ENCODE peak calls at places on chromosome 19, in five cellular contexts. One of them, this sample, is unnamed. For H3K4me1, the result is how much of the 10 kb centered on the place peaks cover.

GRCh38 chr19:12513531-12514061 is 29.0 kb upstream of the ZNF709 start:
- DNase-seq in K562: no peak
- DNase-seq in H1: no peak
- DNase-seq in HepG2: no peak
- DNase-seq in A549: no peak
- DNase-seq in this sample: no peak

GRCh38 chr19:17095141-17095919 is 19.8 kb downstream of the MYO9B start:
- DNase-seq in HepG2: no peak
- DNase-seq in K562: no peak
- DNase-seq in A549: no peak
- DNase-seq in H1: no peak
- DNase-seq in this sample: peak

GRCh38 chr19:2359992-2360875 is at the start of gene TMPRSS9:
- DNase-seq in A549: no peak
- DNase-seq in H1: no peak
- DNase-seq in HepG2: no peak
- DNase-seq in K562: no peak
- DNase-seq in this sample: no peak

GRCh38 chr19:17341845-17342244 is 4.5 kb downstream of the GTPBP3 start:
- DNase-seq in A549: no peak
- DNase-seq in K562: no peak
- DNase-seq in HepG2: no peak
- DNase-seq in H1: no peak
- DNase-seq in this sample: no peak

GRCh38 chr19:2528543-2529173 is 52.7 kb downstream of the GADD45B start:
- DNase-seq in HepG2: no peak
- DNase-seq in A549: no peak
- DNase-seq in H1: no peak
- DNase-seq in K562: no peak
- DNase-seq in this sample: no peak

GRCh38 chr19:1001538-1002166 is 1.4 kb downstream of the GRIN3B start:
- DNase-seq in HepG2: no peak
- DNase-seq in H1: peak
- DNase-seq in K562: peak
- DNase-seq in A549: peak
- DNase-seq in this sample: no peak

GRCh38 chr19:17475541-17476115 is 5.3 kb downstream of the SLC27A1 start:
- DNase-seq in A549: no peak
- DNase-seq in HepG2: peak
- DNase-seq in K562: no peak
- DNase-seq in H1: no peak
- DNase-seq in this sample: peak

GRCh38 chr19:12995596-12996541 is 594 bp downstream of the NFIX start:
- DNase-seq in HepG2: no peak
- DNase-seq in A549: no peak
- DNase-seq in K562: peak
- DNase-seq in H1: no peak
- DNase-seq in this sample: peak

GRCh38 chr19:33373701-33374405 is at the start of gene CEBPG:
- DNase-seq in A549: no peak
- DNase-seq in K562: peak
- DNase-seq in HepG2: no peak
- DNase-seq in H1: peak
- DNase-seq in this sample: peak

GRCh38 chr19:34733266-34733825 is 697 bp upstream of the ZNF181 start:
- DNase-seq in A549: no peak
- DNase-seq in HepG2: peak
- DNase-seq in K562: peak
- DNase-seq in H1: no peak
- DNase-seq in this sample: no peak

DNA sequence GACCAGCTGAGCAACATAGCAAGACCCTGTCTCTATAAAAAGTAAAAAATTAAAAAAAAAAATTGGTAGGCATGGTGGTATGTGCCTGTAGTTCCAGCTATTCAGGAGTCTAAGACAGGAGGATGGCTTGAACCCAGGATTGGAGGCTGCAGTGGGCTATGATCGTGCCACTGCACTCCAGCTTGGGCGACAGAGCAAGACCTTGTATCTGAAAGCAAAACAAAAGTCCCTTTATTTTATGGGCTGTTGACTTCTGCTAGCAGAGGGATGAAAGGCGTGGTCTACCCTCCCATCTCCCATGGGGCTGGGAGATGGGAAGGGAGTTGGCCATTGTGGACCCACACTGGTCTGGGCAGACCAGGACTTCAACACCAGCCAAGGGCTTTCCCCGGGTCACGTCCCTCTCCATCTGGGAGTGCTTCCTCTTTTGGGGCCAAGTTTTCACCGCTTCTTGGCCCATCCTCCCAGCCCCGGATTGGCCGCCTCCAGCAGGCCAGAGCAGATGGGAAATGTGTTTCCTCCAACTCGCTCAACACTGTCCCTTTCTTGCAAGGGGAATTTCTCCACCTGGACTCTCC is 2.2 kb upstream of the TNFSF9 start:
- DNase-seq in A549: peak
- DNase-seq in H1: no peak
- DNase-seq in K562: peak
- DNase-seq in HepG2: peak
- DNase-seq in this sample: no peak
- TF ChIP-seq MAFK in A549: no peak
- TF ChIP-seq MAFK in H1: no peak
- TF ChIP-seq MAFK in K562: no peak
- TF ChIP-seq MAFK in HepG2: no peak
- TF ChIP-seq MAFK in this sample: no peak

GRCh38 chr19:8337728-8338127 is 5.3 kb downstream of the KANK3 start:
- DNase-seq in A549: no peak
- DNase-seq in H1: no peak
- DNase-seq in K562: no peak
- DNase-seq in HepG2: no peak
- DNase-seq in this sample: no peak
- H3K4me1 ChIP-seq in A549: under half
- H3K4me1 ChIP-seq in H1: under half
- H3K4me1 ChIP-seq in K562: under half
- H3K4me1 ChIP-seq in HepG2: half or more
- H3K4me1 ChIP-seq in this sample: under half

GRCh38 chr19:40578442-40578908 is 1.8 kb downstream of the SHKBP1 start:
- DNase-seq in HepG2: no peak
- DNase-seq in A549: peak
- DNase-seq in H1: peak
- DNase-seq in K562: peak
- DNase-seq in this sample: peak
- TF ChIP-seq MAFK in HepG2: no peak
- TF ChIP-seq MAFK in A549: no peak
- TF ChIP-seq MAFK in H1: no peak
- TF ChIP-seq MAFK in K562: no peak
- TF ChIP-seq MAFK in this sample: no peak

GRCh38 chr19:11323601-11324078 is 15.8 kb downstream of the RAB3D start:
- DNase-seq in HepG2: no peak
- DNase-seq in A549: no peak
- DNase-seq in H1: no peak
- DNase-seq in K562: no peak
- DNase-seq in this sample: no peak

GRCh38 chr19:11324748-11325389 is 14.6 kb downstream of the RAB3D start:
- DNase-seq in H1: no peak
- DNase-seq in HepG2: no peak
- DNase-seq in A549: no peak
- DNase-seq in K562: no peak
- DNase-seq in this sample: no peak

GRCh38 chr19:11321206-11322126 is 18.0 kb downstream of the RAB3D start:
- DNase-seq in H1: no peak
- DNase-seq in HepG2: no peak
- DNase-seq in A549: no peak
- DNase-seq in K562: no peak
- DNase-seq in this sample: no peak

GRCh38 chr19:11324079-11324661 is 15.3 kb downstream of the RAB3D start:
- DNase-seq in A549: peak
- DNase-seq in K562: peak
- DNase-seq in H1: no peak
- DNase-seq in HepG2: peak
- DNase-seq in this sample: peak

DNA sequence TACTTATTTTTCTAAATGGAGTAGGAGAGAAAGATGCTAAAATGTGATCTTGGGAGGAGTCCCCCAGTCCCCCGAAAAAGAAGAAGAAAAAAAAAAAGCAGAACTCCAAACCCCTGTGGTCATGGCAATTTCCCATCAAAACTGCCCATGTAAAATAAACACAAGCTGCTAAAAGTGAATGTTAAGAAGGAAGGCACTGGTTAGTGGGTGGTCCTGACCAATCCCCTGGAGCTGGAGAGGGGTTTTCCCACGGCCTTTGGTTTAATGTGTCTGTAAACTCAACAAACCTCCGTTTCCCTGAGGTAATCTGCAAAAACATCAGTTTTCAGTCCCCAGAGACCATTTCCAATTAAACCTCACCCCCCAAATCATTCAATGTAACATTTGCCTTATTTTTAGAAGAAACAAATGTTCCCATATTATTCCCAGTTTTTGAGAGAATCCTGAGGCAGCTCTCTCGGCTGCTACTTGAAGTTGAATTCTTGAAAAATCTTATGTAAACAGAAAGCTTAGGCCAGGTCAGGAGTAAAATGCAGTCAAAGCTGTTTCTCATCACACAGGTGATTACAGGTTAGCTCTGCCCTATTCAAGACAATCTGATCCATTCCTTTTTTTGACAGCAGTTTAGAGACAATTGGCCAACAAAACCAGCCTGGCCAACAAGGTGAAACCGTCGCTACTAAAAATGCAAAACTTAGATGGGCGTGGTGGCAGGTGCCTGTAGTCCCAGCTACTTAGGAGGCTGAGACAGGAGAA is 17.0 kb downstream of the RAB3D start:
- DNase-seq in HepG2: no peak
- DNase-seq in A549: no peak
- DNase-seq in K562: no peak
- DNase-seq in H1: no peak
- DNase-seq in this sample: peak
- H3K4me1 ChIP-seq in HepG2: under half
- H3K4me1 ChIP-seq in A549: under half
- H3K4me1 ChIP-seq in K562: under half
- H3K4me1 ChIP-seq in H1: under half
- H3K4me1 ChIP-seq in this sample: under half

GRCh38 chr19:4910594-4911273 is 1.4 kb downstream of the UHRF1 start:
- DNase-seq in A549: peak
- DNase-seq in HepG2: no peak
- DNase-seq in H1: no peak
- DNase-seq in K562: peak
- DNase-seq in this sample: peak

GRCh38 chr19:4908311-4908710 is 990 bp upstream of the UHRF1 start:
- DNase-seq in A549: no peak
- DNase-seq in K562: no peak
- DNase-seq in HepG2: peak
- DNase-seq in H1: no peak
- DNase-seq in this sample: no peak

GRCh38 chr19:4909897-4910593 is 744 bp downstream of the UHRF1 start:
- DNase-seq in K562: peak
- DNase-seq in A549: peak
- DNase-seq in HepG2: peak
- DNase-seq in H1: peak
- DNase-seq in this sample: peak

GRCh38 chr19:4908781-4909171 is 525 bp upstream of the UHRF1 start:
- DNase-seq in HepG2: peak
- DNase-seq in H1: peak
- DNase-seq in A549: no peak
- DNase-seq in K562: no peak
- DNase-seq in this sample: no peak

GRCh38 chr19:4909172-4909896 is at the start of gene UHRF1:
- DNase-seq in H1: peak
- DNase-seq in K562: peak
- DNase-seq in A549: peak
- DNase-seq in HepG2: peak
- DNase-seq in this sample: no peak
- TF ChIP-seq MAFK in H1: no peak
- TF ChIP-seq MAFK in K562: no peak
- TF ChIP-seq MAFK in A549: no peak
- TF ChIP-seq MAFK in HepG2: no peak
- TF ChIP-seq MAFK in this sample: no peak

DNA sequence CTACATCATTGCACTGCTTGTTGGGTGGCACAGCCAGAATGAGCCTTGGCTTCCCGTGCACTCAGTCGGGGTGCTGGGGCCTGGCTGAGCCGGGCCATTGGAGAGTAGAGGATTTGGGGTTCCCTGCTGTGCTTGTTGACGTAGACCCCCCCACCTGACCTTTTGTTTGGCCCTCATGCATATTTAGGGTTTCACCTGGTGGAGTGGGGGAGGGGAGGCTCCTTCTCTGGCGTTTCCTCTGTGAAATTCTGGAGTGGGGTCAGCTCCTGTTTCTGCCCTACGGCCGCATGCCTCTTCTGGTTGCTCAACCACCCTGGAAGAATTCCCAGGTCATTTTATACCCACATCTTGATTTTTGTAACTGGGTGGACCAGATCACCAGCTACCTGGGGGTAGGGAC is 82.8 kb downstream of the SIPA1L3 start:
- DNase-seq in HepG2: no peak
- DNase-seq in K562: no peak
- DNase-seq in H1: peak
- DNase-seq in A549: no peak
- DNase-seq in this sample: no peak
- H3K4me1 ChIP-seq in HepG2: under half
- H3K4me1 ChIP-seq in K562: under half
- H3K4me1 ChIP-seq in H1: under half
- H3K4me1 ChIP-seq in A549: under half
- H3K4me1 ChIP-seq in this sample: under half

This sample was measured in IMR-90.